ENCODE peak calls at places on chromosomes 6 and 20, in five cellular contexts. B is NB4, C is astrocyte of the spinal cord, X is sigmoid colon, Q is GM23248. Y is an unnamed sample.

GRCh38 chr6:16257999-16258708 is 19.8 kb downstream of the GMPR start:
- DNase-seq in B (no peak), C (peak; percentile 60), X (no peak), Q (no peak), Y (no peak)

GRCh38 chr20:52231230-52231746 is 39.7 kb upstream of the ZFP64 start:
- DNase-seq in B (no peak), C (no peak), X (no peak), Q (no peak), Y (no peak)

GRCh38 chr6:14141531-14141930 is 24.0 kb downstream of the CD83 start:
- DNase-seq in B (no peak), C (no peak), X (no peak), Q (no peak), Y (no peak)

GRCh38 chr6:157405986-157406385 is 25.0 kb downstream of the ZDHHC14 start:
- DNase-seq in B (no peak), C (peak; percentile 52), X (no peak), Q (peak; percentile 15), Y (peak; percentile 54)

GRCh38 chr6:10416516-10416862 is 1.6 kb upstream of the TFAP2A start:
- DNase-seq in B (no peak), C (no peak), X (no peak), Q (no peak), Y (no peak)

GRCh38 chr6:36912583-36912982 is 26.8 kb downstream of the C6orf89 start:
- DNase-seq in B (no peak), C (peak; percentile 88), X (no peak), Q (peak; percentile 90), Y (peak; percentile 59)

GRCh38 chr6:137339929-137340559 is 120.9 kb upstream of the IFNGR1 start:
- DNase-seq in B (no peak), C (no peak), X (no peak), Q (peak; percentile 30), Y (no peak)

GRCh38 chr6:67449602-67450001 is 1185.5 kb upstream of the ADGRB3 start:
- DNase-seq in B (no peak), C (no peak), X (no peak), Q (no peak), Y (no peak)

GRCh38 chr20:40564997-40565680 is 123.9 kb downstream of the MAFB start:
- DNase-seq in B (peak; percentile 12), C (peak; percentile 89), X (no peak), Q (peak; percentile 81), Y (peak; percentile 40)

GRCh38 chr6:113584767-113585166 is 272.4 kb upstream of the MARCKS start:
- DNase-seq in B (no peak), C (no peak), X (no peak), Q (no peak), Y (no peak)

GRCh38 chr6:36631326-36632046 is 37.3 kb downstream of the SRSF3 start:
- DNase-seq in B (no peak), C (no peak), X (no peak), Q (no peak), Y (no peak)

GRCh38 chr6:72589096-72589495 is 32.8 kb upstream of the KCNQ5 start:
- DNase-seq in B (no peak), C (peak; percentile 34), X (no peak), Q (no peak), Y (no peak)

GRCh38 chr6:147949981-147950622 is 392.5 kb upstream of the SASH1 start:
- DNase-seq in B (no peak), C (peak; percentile 39), X (no peak), Q (no peak), Y (no peak)

DNA sequence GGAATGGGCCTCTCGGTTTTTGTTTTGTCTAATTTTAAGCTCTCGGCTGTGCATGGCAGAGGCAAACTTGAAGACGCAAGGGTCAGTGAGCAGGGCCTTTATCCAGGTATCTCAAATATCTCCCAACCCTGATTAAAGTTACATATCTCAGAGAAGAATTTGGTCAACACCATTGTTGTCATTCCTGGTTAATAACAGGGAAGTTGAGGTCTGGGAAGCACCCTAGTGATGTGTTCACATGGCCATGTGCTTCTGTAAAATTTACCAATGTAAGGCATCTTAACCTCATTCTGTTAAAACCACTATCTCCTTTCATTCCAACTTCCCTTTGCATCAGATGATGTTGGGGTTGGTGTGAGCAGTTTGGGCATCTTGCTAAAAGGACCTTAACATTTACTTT is 4.0 kb upstream of the FAM110A start:
- DNase-seq in B (no peak), C (no peak), X (peak; percentile 12), Q (peak; percentile 57), Y (no peak)
- H3K4me3 ChIP-seq in B (no peak overlapping the region), C (no peak overlapping the region), X (no peak overlapping the region), Q (peak overlapping the region; percentile 17), Y (no peak overlapping the region)

GRCh38 chr6:27593200-27593818 is 120.4 kb upstream of the ZNF184 start:
- DNase-seq in B (no peak), C (no peak), X (no peak), Q (no peak), Y (no peak)
- H3K4me3 ChIP-seq in B (no peak overlapping the region), C (peak overlapping the region; percentile 45), X (no peak overlapping the region), Q (peak overlapping the region; percentile 41), Y (peak overlapping the region; percentile 46)

DNA sequence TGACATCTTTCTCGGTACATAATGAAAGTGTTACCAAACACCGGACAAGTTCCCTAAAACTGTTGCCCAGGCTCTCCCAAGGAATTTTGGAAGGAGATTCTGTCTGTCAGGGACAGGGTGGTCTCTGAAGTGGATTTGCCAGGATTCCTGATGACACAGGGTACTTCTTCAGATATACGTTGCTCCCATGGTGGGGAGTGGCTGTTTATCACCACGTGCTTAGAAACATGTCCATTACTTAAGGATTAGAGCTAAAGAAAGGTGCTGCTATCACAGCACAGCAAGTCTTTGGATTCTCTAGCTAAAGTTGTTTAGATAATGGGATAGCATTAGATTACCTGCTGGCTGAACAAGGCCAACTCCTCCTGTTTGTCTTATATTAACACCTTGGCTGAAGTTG is 6.3 kb downstream of the SPINT3 start:
- DNase-seq in B (no peak), C (no peak), X (no peak), Q (no peak), Y (no peak)
- H3K4me3 ChIP-seq in B (no peak overlapping the region), C (no peak overlapping the region), X (no peak overlapping the region), Q (no peak overlapping the region), Y (no peak overlapping the region)

GRCh38 chr6:106807946-106808611 is 166.4 kb downstream of the CD24 start:
- DNase-seq in B (no peak), C (no peak), X (no peak), Q (peak; percentile 9), Y (no peak)
- H3K4me3 ChIP-seq in B (no peak overlapping the region), C (no peak overlapping the region), X (no peak overlapping the region), Q (no peak overlapping the region), Y (no peak overlapping the region)

GRCh38 chr6:18389479-18389878 is 2.3 kb downstream of the RNF144B start:
- DNase-seq in B (no peak), C (peak; percentile 34), X (no peak), Q (peak; percentile 67), Y (no peak)

GRCh38 chr6:18395177-18395850 is 8.2 kb downstream of the RNF144B start:
- DNase-seq in B (no peak), C (no peak), X (no peak), Q (no peak), Y (no peak)

GRCh38 chr6:18390476-18390875 is 3.3 kb downstream of the RNF144B start:
- DNase-seq in B (no peak), C (peak; percentile 14), X (no peak), Q (no peak), Y (no peak)

GRCh38 chr6:18391018-18391417 is 3.9 kb downstream of the RNF144B start:
- DNase-seq in B (no peak), C (no peak), X (no peak), Q (no peak), Y (no peak)

GRCh38 chr6:18392346-18392877 is 5.3 kb downstream of the RNF144B start:
- DNase-seq in B (no peak), C (no peak), X (no peak), Q (no peak), Y (no peak)
- H3K4me3 ChIP-seq in B (no peak overlapping the region), C (no peak overlapping the region), X (no peak overlapping the region), Q (no peak overlapping the region), Y (no peak overlapping the region)

DNA sequence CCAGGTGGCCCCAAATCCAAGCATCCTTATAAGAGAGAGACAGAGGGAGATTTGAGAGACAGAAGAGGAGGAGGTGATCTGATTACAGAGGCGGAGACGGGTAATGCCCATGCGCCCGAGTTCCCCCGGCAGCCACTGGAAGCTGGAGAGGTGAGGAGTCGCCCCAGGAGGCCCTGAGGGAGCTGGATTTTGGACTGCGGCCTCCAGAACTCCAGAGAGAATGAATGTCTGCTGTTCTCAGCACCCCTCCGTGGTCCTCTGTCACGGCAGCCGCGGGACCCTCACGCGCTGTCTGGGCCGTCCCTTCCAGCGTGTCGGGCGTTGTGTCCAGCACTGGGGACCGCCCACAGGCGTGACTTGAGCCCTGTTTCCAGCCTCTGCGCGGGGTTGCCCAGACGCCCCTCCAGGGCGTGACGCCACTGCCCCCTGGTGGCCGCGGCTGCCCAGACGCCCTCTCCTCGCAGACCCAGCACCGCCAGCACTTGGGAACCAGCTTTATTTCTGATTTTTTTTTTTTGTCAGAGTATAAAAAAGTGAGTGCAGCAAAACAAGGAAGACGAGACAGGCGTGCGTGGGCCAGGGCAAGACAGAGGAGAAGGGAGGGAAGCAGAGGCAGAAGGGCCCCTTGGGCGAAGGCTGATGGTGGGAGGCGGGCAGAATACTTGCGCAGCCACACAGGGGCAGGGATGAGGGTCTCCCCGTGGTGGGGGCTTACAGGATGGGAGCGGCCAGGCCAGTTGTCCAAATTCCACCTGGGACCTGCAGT is 4.1 kb upstream of the ZNF512B start:
- DNase-seq in B (peak; percentile 87), C (peak; percentile 78), X (peak; percentile 93), Q (peak; percentile 93), Y (no peak)
- H3K4me3 ChIP-seq in B (no peak overlapping the region), C (peak overlapping the region; percentile 44), X (peak overlapping the region; percentile 33), Q (peak overlapping the region; percentile 77), Y (peak overlapping the region; percentile 53)

GRCh38 chr6:32627831-32628230 is 9.4 kb upstream of the HLA-DQA1 start:
- DNase-seq in B (no peak), C (peak; percentile 10), X (no peak), Q (no peak), Y (no peak)

GRCh38 chr6:32623693-32624092 is 13.5 kb upstream of the HLA-DQA1 start:
- DNase-seq in B (peak; percentile 69), C (no peak), X (no peak), Q (no peak), Y (no peak)

GRCh38 chr6:32625137-32625536 is 12.1 kb upstream of the HLA-DQA1 start:
- DNase-seq in B (no peak), C (no peak), X (no peak), Q (no peak), Y (no peak)

GRCh38 chr6:32624565-32624964 is 12.6 kb upstream of the HLA-DQA1 start:
- DNase-seq in B (no peak), C (no peak), X (no peak), Q (no peak), Y (no peak)

GRCh38 chr6:32627249-32627648 is 10.0 kb upstream of the HLA-DQA1 start:
- DNase-seq in B (no peak), C (no peak), X (no peak), Q (no peak), Y (no peak)
- H3K4me3 ChIP-seq in B (no peak overlapping the region), C (no peak overlapping the region), X (no peak overlapping the region), Q (no peak overlapping the region), Y (no peak overlapping the region)

DNA sequence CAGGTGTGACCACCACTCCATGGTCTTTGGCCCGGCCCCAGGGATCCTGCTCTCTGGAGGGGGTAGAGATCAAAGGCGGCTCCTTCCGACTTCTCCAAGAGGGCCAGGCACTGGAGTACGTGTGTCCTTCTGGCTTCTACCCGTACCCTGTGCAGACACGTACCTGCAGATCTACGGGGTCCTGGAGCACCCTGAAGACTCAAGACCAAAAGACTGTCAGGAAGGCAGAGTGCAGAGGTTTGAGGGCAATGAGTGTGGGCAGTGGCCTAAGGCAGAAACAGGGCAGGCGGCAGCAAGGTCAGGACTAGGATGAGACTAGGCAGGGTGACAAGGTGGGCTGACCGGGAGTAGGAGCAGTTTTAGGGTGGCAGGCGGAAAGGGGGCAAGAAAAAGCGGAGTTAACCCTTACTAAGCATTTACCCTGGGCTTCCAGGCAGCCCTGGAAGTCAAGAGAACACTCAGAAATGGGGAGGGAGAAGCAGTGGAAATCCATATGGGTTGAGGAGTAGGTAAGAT is 533 bp downstream of the CFB start:
- DNase-seq in B (no peak), C (no peak), X (no peak), Q (no peak), Y (no peak)
- H3K4me3 ChIP-seq in B (no peak overlapping the region), C (no peak overlapping the region), X (peak overlapping the region; percentile 20), Q (peak overlapping the region; percentile 70), Y (no peak overlapping the region)